ENCODE peak calls at places on chromosomes 3 and 15, in eight cellular contexts. P is hepatocyte, G is neural progenitor cell, S is GM23338, L is H9, X is MM.1S, T is IMR-90, W is neuronal stem cell. N is an unnamed sample.

GRCh38 chr3:43923101-43923979 is 232.6 kb downstream of the ABHD5 start:
- DNase-seq in W (no peak), T (no peak), G (no peak), P (no peak), S (no peak), X (no peak), L (no peak), N (no peak)

GRCh38 chr3:82834098-82834497 is 1072.7 kb upstream of the GBE1 start:
- DNase-seq in P (no peak), S (no peak), X (no peak), G (no peak), T (no peak), W (no peak), L (no peak), N (no peak)

GRCh38 chr3:89841041-89841440 is 733.6 kb downstream of the EPHA3 start:
- DNase-seq in X (no peak), T (peak), S (no peak), L (no peak), G (no peak), W (no peak), P (no peak), N (no peak)

GRCh38 chr3:69161587-69162196 is 39.3 kb upstream of the LMOD3 start:
- DNase-seq in W (peak), P (peak), X (peak), L (no peak), T (peak), S (peak), G (peak), N (peak)

GRCh38 chr3:119627461-119627860 is 29.8 kb downstream of the PLA1A start:
- DNase-seq in T (no peak), G (peak), P (no peak), X (no peak), S (peak), W (no peak), L (no peak), N (no peak)

GRCh38 chr3:121757812-121758545 is 8.4 kb upstream of the GOLGB1 start:
- DNase-seq in L (no peak), W (no peak), S (no peak), G (no peak), T (no peak), P (no peak), X (no peak), N (no peak)

GRCh38 chr3:157290761-157291160 is 130.8 kb upstream of the CCNL1 start:
- DNase-seq in L (no peak), G (no peak), X (no peak), P (peak), T (peak), W (no peak), S (no peak), N (no peak)

GRCh38 chr3:120263792-120264191 is 21.2 kb downstream of the GPR156 start:
- DNase-seq in X (no peak), S (peak), W (no peak), T (no peak), P (no peak), G (no peak), L (peak), N (no peak)

GRCh38 chr3:99624536-99625236 is 13.7 kb upstream of the COL8A1 start:
- DNase-seq in P (no peak), G (no peak), S (no peak), X (peak), T (no peak), L (no peak), W (no peak), N (peak)

GRCh38 chr3:99627062-99627826 is 11.2 kb upstream of the COL8A1 start:
- DNase-seq in P (no peak), X (peak), G (no peak), L (no peak), S (no peak), T (peak), W (no peak), N (peak)

GRCh38 chr3:99626415-99626788 is 12.0 kb upstream of the COL8A1 start:
- DNase-seq in T (no peak), S (no peak), G (no peak), L (no peak), W (no peak), X (peak), P (no peak), N (no peak)

GRCh38 chr3:99625237-99625622 is 13.2 kb upstream of the COL8A1 start:
- DNase-seq in W (no peak), X (peak), P (no peak), L (no peak), S (peak), G (no peak), T (no peak), N (no peak)

DNA sequence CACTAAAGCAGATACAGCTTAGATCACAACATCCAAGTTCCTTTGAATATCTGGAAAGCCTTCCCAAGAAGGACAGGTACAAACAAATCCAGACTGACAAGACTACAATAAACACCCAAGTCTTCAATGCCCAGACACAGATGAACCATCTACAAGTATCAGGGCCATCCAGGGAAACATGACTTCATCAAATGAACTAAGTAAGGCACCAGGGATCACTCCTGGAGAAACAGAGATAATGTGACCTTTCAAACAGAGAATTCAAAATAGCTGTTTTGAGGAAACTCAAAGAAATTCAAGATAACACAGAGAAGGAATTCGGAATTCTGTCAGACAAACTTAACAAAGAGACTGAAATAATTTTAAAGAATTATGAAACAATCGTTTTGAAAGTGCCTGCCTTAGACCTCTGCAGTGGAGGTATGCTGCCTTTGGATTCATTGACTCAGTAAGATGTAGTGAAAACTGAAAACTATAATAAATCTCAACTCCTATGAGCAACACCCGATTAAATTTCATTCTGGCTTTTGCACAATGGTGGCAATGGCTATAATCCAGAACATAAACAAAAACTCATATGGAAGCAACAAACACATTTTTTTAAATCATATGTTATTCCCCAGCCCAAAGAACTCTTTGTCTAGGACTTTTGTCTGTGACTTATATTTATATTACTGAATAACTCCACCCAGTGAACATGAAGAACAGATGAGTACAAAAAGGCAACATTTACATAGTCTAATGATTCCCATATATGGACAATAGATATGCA is 12.6 kb upstream of the COL8A1 start:
- DNase-seq in T (peak), G (no peak), P (no peak), S (no peak), W (no peak), L (no peak), X (no peak), N (no peak)
- H3K4me2 ChIP-seq in T (peak), G (no peak), P (no peak), S (no peak), W (no peak), L (no peak), X (peak), N (no peak)

GRCh38 chr3:129016366-129016724 is 15.2 kb downstream of the EFCC1 start:
- DNase-seq in X (peak), L (no peak), W (no peak), T (no peak), S (no peak), G (no peak), P (peak), N (no peak)

GRCh38 chr3:129013491-129013891 is 12.4 kb downstream of the EFCC1 start:
- DNase-seq in T (no peak), W (no peak), P (no peak), G (no peak), X (peak), L (no peak), S (peak), N (no peak)

GRCh38 chr3:129015388-129016105 is 14.4 kb downstream of the EFCC1 start:
- DNase-seq in G (no peak), T (no peak), W (no peak), X (no peak), S (no peak), L (no peak), P (no peak), N (no peak)

GRCh38 chr3:129014148-129014547 is 13.0 kb downstream of the EFCC1 start:
- DNase-seq in W (no peak), S (no peak), X (no peak), P (no peak), T (peak), L (no peak), G (no peak), N (no peak)

DNA sequence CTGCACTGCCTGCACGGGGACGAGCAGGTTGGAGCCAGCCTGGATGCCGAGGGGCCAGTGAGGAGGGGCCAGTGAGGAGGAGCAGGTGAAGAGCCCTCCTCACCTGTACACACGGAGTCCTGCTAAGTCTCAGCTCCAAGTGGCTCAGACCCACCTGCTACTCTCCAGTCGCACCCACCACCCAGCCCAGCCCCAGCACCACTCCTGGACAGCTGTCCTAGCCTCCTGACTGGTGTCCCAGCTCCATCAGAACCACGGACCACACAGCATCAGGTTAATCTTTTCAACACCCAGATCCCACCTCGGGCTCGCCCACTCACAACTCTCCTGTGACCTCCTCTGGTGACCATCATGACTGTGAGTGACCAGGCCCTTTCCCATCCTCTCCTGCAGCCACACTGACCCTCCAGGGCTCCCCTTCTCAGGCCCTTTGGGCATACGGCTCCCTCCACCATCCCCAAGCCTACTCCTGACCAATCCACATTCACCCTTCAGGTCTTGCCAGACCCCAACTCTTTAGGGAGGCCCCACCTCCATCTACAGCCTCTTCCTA is 13.8 kb downstream of the EFCC1 start:
- DNase-seq in P (no peak), L (no peak), W (no peak), S (no peak), X (no peak), G (no peak), T (no peak), N (no peak)
- H3K4me2 ChIP-seq in P (no peak), L (no peak), W (no peak), S (no peak), X (no peak), G (no peak), T (no peak), N (no peak)

DNA sequence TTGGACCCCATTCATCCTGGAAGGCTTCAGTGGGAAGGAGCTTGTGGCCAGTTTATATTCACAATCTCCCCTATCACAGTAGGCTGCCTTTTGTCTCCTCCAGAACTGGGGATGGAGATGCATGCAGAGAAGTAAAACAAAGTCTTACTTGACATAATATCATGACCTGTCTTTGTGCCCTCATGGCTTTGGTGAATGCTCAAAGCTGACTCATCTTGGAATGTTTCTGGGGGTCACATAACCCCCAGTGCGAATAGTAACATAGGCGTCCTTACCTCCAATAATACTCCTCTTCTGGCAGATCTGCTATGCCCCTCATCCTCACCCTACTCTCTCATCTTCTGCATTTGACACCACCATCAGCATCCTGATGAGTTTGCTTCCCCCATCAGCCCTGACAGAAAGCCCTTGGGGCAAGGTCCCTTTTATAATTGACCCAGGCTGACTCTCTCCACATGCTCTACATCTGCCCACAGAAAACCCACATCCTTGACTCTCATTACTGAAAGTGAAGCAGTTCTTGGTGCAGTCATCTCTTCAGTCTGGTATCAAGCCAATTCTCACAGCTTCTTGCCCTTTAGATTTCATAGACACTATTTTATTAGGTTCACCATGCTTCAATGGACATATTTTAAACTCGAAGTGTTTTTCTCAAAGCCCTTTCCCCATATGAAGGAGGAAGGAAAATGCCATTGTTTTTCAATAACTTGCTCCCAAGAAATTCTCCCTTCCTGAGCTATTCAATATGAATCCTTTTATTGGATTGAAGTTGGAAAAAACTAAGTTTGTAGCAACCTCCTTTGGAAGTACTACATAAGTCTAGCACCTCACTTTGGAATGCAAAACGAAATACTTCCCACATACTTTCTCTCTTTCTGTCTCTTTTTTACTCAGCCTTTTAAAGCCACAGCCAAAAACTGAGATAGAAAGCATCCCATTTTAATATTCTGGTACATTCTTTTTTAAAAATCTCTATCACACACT is 36.6 kb downstream of the OSTN start:
- DNase-seq in W (no peak), L (no peak), T (peak), G (no peak), S (no peak), X (peak), P (no peak), N (peak)
- H3K4me2 ChIP-seq in W (no peak), L (no peak), T (peak), G (no peak), S (no peak), X (peak), P (no peak), N (no peak)

DNA sequence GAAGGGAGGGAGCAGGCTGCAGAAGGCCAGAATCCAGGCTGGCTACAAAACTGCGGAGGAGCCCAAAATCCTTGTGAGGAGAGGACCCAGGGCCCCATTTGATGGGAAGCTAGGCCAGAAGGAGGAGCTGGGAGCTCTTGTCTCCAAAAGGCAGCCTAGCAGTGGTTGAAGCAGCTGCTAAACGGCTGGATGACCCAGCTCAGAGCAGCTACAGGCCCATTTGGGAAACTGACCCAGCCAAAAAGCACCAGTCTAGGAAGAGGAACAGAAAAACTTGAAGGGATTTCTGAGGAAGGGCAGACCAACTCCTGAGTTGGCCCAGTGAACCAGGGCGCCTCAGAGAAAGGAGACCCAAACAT is 1.1 kb upstream of the RAB43 start:
- DNase-seq in S (peak), T (no peak), W (no peak), P (peak), X (no peak), G (no peak), L (peak), N (no peak)
- H3K4me2 ChIP-seq in S (peak), T (no peak), W (peak), P (peak), X (peak), G (peak), L (peak), N (no peak)

GRCh38 chr3:67327582-67327981 is 326.8 kb downstream of the SUCLG2 start:
- DNase-seq in P (no peak), S (no peak), L (no peak), G (no peak), T (no peak), W (no peak), X (no peak), N (no peak)

GRCh38 chr3:67324554-67324953 is 326.4 kb downstream of the KBTBD8 start:
- DNase-seq in P (no peak), L (no peak), X (no peak), G (no peak), S (no peak), W (no peak), T (no peak), N (no peak)

GRCh38 chr3:67329358-67329757 is 325.1 kb downstream of the SUCLG2 start:
- DNase-seq in G (no peak), L (no peak), X (no peak), P (peak), T (no peak), W (no peak), S (no peak), N (no peak)

GRCh38 chr3:67325231-67325630 is 327.1 kb downstream of the KBTBD8 start:
- DNase-seq in S (no peak), W (no peak), G (no peak), L (no peak), X (no peak), P (no peak), T (no peak), N (no peak)
- H3K4me2 ChIP-seq in S (no peak), W (no peak), G (no peak), L (no peak), X (no peak), P (no peak), T (no peak), N (no peak)

GRCh38 chr3:14303336-14304100 is 98.9 kb upstream of the SLC6A6 start:
- DNase-seq in X (no peak), W (no peak), T (peak), G (no peak), S (no peak), P (no peak), L (no peak), N (no peak)
- H3K4me2 ChIP-seq in X (no peak), W (no peak), T (no peak), G (no peak), S (no peak), P (no peak), L (no peak), N (no peak)

GRCh38 chr3:51295625-51296024 is 89.5 kb upstream of the MANF start:
- DNase-seq in T (no peak), L (no peak), S (no peak), W (no peak), P (no peak), X (peak), G (no peak), N (no peak)
- H3K4me2 ChIP-seq in T (no peak), L (no peak), S (no peak), W (no peak), P (no peak), X (no peak), G (no peak), N (no peak)

GRCh38 chr3:37905346-37905745 is 43.7 kb downstream of the CTDSPL start:
- DNase-seq in T (no peak), L (no peak), P (no peak), W (no peak), X (peak), S (no peak), G (peak), N (no peak)
- H3K4me2 ChIP-seq in T (no peak), L (no peak), P (no peak), W (no peak), X (no peak), S (peak), G (peak), N (no peak)

DNA sequence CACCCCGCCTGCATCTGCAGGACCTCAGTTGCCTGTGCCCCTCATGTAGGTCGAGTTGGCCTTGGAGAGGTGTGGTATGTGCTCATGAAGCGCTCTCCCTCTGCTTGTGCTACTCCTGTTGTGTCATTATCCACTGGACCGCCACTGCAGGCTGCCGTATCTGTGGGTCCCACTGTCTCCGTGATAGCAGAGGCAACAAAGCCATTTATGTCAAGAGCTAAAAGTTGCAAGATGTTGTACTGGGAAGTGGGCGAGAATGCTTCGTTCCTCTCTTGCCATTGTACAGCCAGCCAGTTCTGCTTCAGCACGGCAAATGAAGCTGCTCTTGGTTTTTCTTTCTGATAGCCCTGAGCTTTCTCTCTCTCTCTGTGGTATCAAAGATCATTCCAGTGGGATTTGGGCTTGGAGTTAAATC is 89.0 kb downstream of the TMEM212 start:
- DNase-seq in T (no peak), P (no peak), G (no peak), L (no peak), S (no peak), W (no peak), X (no peak), N (no peak)
- H3K4me2 ChIP-seq in T (no peak), P (peak), G (no peak), L (no peak), S (no peak), W (no peak), X (no peak), N (no peak)

GRCh38 chr15:27672537-27672936 is 426.6 kb downstream of the OCA2 start:
- DNase-seq in W (no peak), T (no peak), X (no peak), S (no peak), P (no peak), G (no peak), L (no peak), N (no peak)
- H3K4me2 ChIP-seq in W (no peak), T (no peak), X (no peak), S (no peak), P (no peak), G (no peak), L (no peak), N (no peak)

N was measured in mammary epithelial cell.